ENCODE peak calls at places on chromosomes 7 and 10, in ten cellular contexts. L, C, V, H, W, U, P, O, D and Z are unnamed samples.

GRCh38 chr10:129790710-129791446 is 173.2 kb downstream of the EBF3 start:
- DNase-seq in L (no peak), V (no peak), P (peak; percentile 42), D (no peak), W (no peak), H (no peak), U (peak; percentile 57), C (no peak), O (no peak), Z (no peak)

GRCh38 chr10:21687197-21687993 is 153.4 kb downstream of the MLLT10 start:
- DNase-seq in O (no peak), L (no peak), P (no peak), V (no peak), H (no peak), W (no peak), D (no peak), C (no peak), U (no peak), Z (no peak)

GRCh38 chr10:30502266-30503058 is 68.5 kb downstream of the MAP3K8 start:
- DNase-seq in H (no peak), P (no peak), C (no peak), O (peak; percentile 72), V (no peak), D (no peak), L (peak; percentile 78), U (no peak), W (no peak), Z (no peak)

GRCh38 chr10:128219295-128219694 is 93.1 kb upstream of the MKI67 start:
- DNase-seq in C (no peak), V (no peak), L (no peak), U (no peak), P (no peak), W (no peak), O (no peak), H (no peak), D (no peak), Z (no peak)

GRCh38 chr10:30738416-30738815 is 108.9 kb upstream of the LYZL2 start:
- DNase-seq in W (no peak), H (no peak), U (no peak), V (no peak), L (no peak), D (no peak), O (no peak), C (no peak), P (no peak), Z (no peak)

GRCh38 chr10:36794981-36795380 is 330.4 kb upstream of the ANKRD30A start:
- DNase-seq in D (no peak), H (no peak), L (no peak), P (no peak), U (no peak), W (no peak), C (no peak), O (no peak), V (no peak), Z (no peak)

GRCh38 chr7:105637755-105638154 is 56.5 kb upstream of the EFCAB10 start:
- DNase-seq in L (no peak), P (no peak), H (no peak), O (no peak), U (no peak), C (no peak), W (no peak), D (no peak), V (no peak), Z (no peak)

GRCh38 chr7:40234046-40234445 is 99.2 kb downstream of the SUGCT start:
- DNase-seq in P (no peak), C (no peak), D (no peak), W (no peak), U (no peak), O (no peak), V (no peak), L (no peak), H (peak; percentile 13), Z (no peak)

GRCh38 chr10:16643502-16643901 is 121.8 kb upstream of the C1QL3 start:
- DNase-seq in U (no peak), P (no peak), V (no peak), O (no peak), D (no peak), C (no peak), H (no peak), L (no peak), W (no peak), Z (no peak)

GRCh38 chr7:87331687-87332256 is 13.7 kb upstream of the CROT start:
- DNase-seq in D (no peak), V (no peak), C (no peak), O (no peak), H (no peak), U (no peak), L (no peak), W (no peak), P (no peak), Z (no peak)

GRCh38 chr7:87332321-87332720 is 13.1 kb upstream of the CROT start:
- DNase-seq in U (no peak), V (no peak), L (no peak), P (no peak), D (no peak), W (no peak), H (no peak), O (no peak), C (no peak), Z (no peak)

GRCh38 chr7:87328281-87328680 is 17.2 kb upstream of the CROT start:
- DNase-seq in W (no peak), C (no peak), V (no peak), L (no peak), D (no peak), O (no peak), H (no peak), P (no peak), U (no peak), Z (no peak)

GRCh38 chr7:87330942-87331341 is 14.5 kb upstream of the CROT start:
- DNase-seq in U (no peak), P (no peak), H (no peak), W (no peak), O (no peak), L (no peak), C (no peak), V (no peak), D (no peak), Z (no peak)

GRCh38 chr7:87330316-87330715 is 15.1 kb upstream of the CROT start:
- DNase-seq in H (no peak), U (no peak), W (no peak), L (no peak), C (no peak), P (no peak), V (no peak), O (no peak), D (no peak), Z (no peak)
- H3K9me3 ChIP-seq in H (no peaks in the 10 kb centered on the region), U (peaks cover 13% of the 10 kb centered on the region), W (peaks cover 18% of the 10 kb centered on the region), L (peaks cover 5% of the 10 kb centered on the region), C (peaks cover 30% of the 10 kb centered on the region), P (peaks cover 2% of the 10 kb centered on the region), V (peaks cover 10% of the 10 kb centered on the region), O (peaks cover 33% of the 10 kb centered on the region), D (peaks cover 32% of the 10 kb centered on the region), Z (peaks cover 54% of the 10 kb centered on the region)

GRCh38 chr7:158268851-158269535 is 318.6 kb downstream of the PTPRN2 start:
- DNase-seq in L (no peak), C (no peak), H (no peak), W (no peak), U (peak; percentile 64), O (peak; percentile 26), V (peak; percentile 48), D (no peak), P (no peak), Z (no peak)

GRCh38 chr7:158270856-158271413 is 316.7 kb downstream of the PTPRN2 start:
- DNase-seq in L (no peak), C (no peak), V (peak; percentile 38), H (no peak), W (peak; percentile 75), P (no peak), O (peak; percentile 37), U (no peak), D (no peak), Z (no peak)

GRCh38 chr7:158271646-158272045 is 316.0 kb downstream of the PTPRN2 start:
- DNase-seq in H (no peak), C (no peak), O (no peak), L (no peak), U (no peak), V (peak; percentile 47), P (no peak), W (no peak), D (no peak), Z (no peak)

GRCh38 chr7:158272091-158272490 is 315.5 kb downstream of the PTPRN2 start:
- DNase-seq in W (no peak), P (no peak), L (no peak), V (peak; percentile 28), C (no peak), O (no peak), D (no peak), U (peak; percentile 31), H (no peak), Z (no peak)

DNA sequence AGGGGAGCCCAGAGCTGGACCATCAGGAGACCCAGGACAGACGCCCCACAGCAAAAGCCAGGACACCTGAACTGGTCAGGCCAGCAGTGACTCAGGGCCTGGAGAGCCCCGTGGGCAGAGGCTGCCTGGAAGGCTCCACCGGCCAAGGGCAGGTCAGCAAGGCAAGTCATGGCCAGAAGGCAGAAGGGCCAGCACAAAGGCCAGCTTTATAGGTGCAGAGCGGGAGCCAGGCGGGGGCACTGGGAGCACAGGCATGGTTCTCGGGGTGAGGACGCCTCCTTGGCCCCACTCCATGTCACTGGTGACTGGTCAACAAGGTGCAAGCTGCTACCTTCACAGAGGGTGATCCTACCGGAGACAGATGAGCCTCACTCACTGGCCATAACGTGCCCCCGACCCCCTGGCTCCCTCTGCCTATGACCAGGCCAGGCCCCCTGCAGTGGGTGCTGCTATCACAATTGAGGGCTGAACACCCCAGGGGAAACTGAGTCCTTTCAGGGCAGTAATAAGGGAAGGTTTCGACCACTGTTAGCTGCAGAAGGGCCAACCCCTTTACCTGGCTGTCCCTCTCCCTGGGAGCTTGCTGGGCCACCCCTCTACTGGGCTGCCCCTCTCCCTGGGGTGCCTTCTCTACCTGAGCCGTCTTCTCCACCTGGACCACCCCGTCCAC is 317.4 kb downstream of the PTPRN2 start:
- DNase-seq in L (no peak), P (peak; percentile 23), H (no peak), C (no peak), W (peak; percentile 39), O (peak; percentile 33), V (peak; percentile 72), U (peak; percentile 65), D (no peak), Z (no peak)
- H3K9me3 ChIP-seq in L (no peaks in the 10 kb centered on the region), P (no peaks in the 10 kb centered on the region), H (no peaks in the 10 kb centered on the region), C (peaks cover 97% of the 10 kb centered on the region), W (no peaks in the 10 kb centered on the region), O (no peaks in the 10 kb centered on the region), V (no peaks in the 10 kb centered on the region), U (no peaks in the 10 kb centered on the region), D (no peaks in the 10 kb centered on the region), Z (no peaks in the 10 kb centered on the region)

DNA sequence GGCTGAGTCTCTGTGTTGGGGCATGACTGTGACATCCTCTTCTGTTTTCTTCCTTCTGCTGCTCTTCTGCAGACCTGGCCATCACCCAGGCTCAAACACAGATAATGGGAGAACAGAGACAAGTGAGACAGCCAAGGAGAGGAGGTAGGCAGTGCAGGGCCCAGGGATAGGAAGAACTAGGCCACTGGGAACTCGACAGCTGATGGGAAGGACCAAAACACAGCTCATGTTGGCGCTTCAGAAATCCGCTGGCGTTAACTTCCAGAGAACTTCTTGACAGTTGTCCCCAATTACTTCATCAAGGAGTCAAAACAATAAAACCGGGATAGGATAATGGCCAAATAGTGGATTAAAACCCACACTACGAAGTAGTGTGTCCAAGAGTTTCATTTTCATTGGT is 97.0 kb upstream of the PALS2 start:
- DNase-seq in C (no peak), P (no peak), L (peak; percentile 69), W (no peak), D (no peak), U (no peak), H (no peak), V (no peak), O (no peak), Z (no peak)
- H3K9me3 ChIP-seq in C (no peaks in the 10 kb centered on the region), P (no peaks in the 10 kb centered on the region), L (no peaks in the 10 kb centered on the region), W (no peaks in the 10 kb centered on the region), D (no peaks in the 10 kb centered on the region), U (no peaks in the 10 kb centered on the region), H (no peaks in the 10 kb centered on the region), V (no peaks in the 10 kb centered on the region), O (no peaks in the 10 kb centered on the region), Z (no peaks in the 10 kb centered on the region)

GRCh38 chr7:157501576-157501975 is 164.8 kb downstream of the DNAJB6 start:
- DNase-seq in D (no peak), U (peak; percentile 45), V (no peak), P (no peak), C (no peak), O (peak; percentile 43), H (no peak), L (no peak), W (no peak), Z (no peak)
- H3K9me3 ChIP-seq in D (no peaks in the 10 kb centered on the region), U (no peaks in the 10 kb centered on the region), V (no peaks in the 10 kb centered on the region), P (no peaks in the 10 kb centered on the region), C (peaks cover 69% of the 10 kb centered on the region), O (no peaks in the 10 kb centered on the region), H (no peaks in the 10 kb centered on the region), L (no peaks in the 10 kb centered on the region), W (no peaks in the 10 kb centered on the region), Z (peaks cover 25% of the 10 kb centered on the region)